ENCODE peak calls at places on chromosomes 6 and 20, in six cellular contexts. N is GM23338, R is GM12878, L is Panc1, M is HCT116, Y is upper lobe of left lung. I is an unnamed sample. For H3K4me1, the result is how much of the 10 kb centered on the place peaks cover.

GRCh38 chr20:30488941-30489601 is 768.4 kb upstream of the DEFB115 start:
- ATAC-seq in N (no peak), R (no peak), L (no peak), M (no peak), Y (no peak), I (no peak)

GRCh38 chr6:82364087-82365010 is 732 bp downstream of the TPBG start:
- ATAC-seq in N (peak), R (peak), L (peak), M (peak), Y (peak), I (peak)

GRCh38 chr6:19024737-19025136 is 637.6 kb downstream of the RNF144B start:
- ATAC-seq in N (peak), R (peak), L (peak), M (peak), Y (peak), I (peak)

GRCh38 chr6:30722280-30723112 is 2.3 kb downstream of the TUBB start:
- ATAC-seq in N (peak), R (peak), L (no peak), M (no peak), Y (peak), I (no peak)

GRCh38 chr6:163729127-163729872 is 314.8 kb downstream of the QKI start:
- ATAC-seq in N (peak), R (peak), L (peak), M (no peak), Y (no peak), I (no peak)

GRCh38 chr20:58645277-58645968 is 5.7 kb upstream of the STX16 start:
- ATAC-seq in N (no peak), R (no peak), L (no peak), M (no peak), Y (no peak), I (peak)

GRCh38 chr6:56388414-56388752 is 141.0 kb upstream of the COL21A1 start:
- ATAC-seq in N (no peak), R (no peak), L (no peak), M (no peak), Y (no peak), I (no peak)

GRCh38 chr6:11021714-11022113 is 22.4 kb downstream of the ELOVL2 start:
- ATAC-seq in N (peak), R (no peak), L (no peak), M (no peak), Y (no peak), I (no peak)

GRCh38 chr6:6842301-6842700 is 253.8 kb downstream of the LY86 start:
- ATAC-seq in N (no peak), R (no peak), L (no peak), M (no peak), Y (no peak), I (no peak)

GRCh38 chr6:134456284-134456683 is 138.4 kb upstream of the SGK1 start:
- ATAC-seq in N (no peak), R (no peak), L (no peak), M (no peak), Y (no peak), I (no peak)

GRCh38 chr6:79215233-79215824 is 19.2 kb downstream of the HMGN3 start:
- ATAC-seq in N (peak), R (no peak), L (no peak), M (no peak), Y (no peak), I (no peak)

GRCh38 chr20:14498809-14499208 is 161.4 kb upstream of the FLRT3 start:
- ATAC-seq in N (peak), R (no peak), L (no peak), M (no peak), Y (peak), I (no peak)

GRCh38 chr6:63299667-63300066 is 20.1 kb downstream of the LGSN start:
- ATAC-seq in N (no peak), R (no peak), L (no peak), M (no peak), Y (no peak), I (no peak)

GRCh38 chr6:156988276-156989158 is 211.3 kb downstream of the ARID1B start:
- ATAC-seq in N (peak), R (peak), L (no peak), M (no peak), Y (no peak), I (no peak)

GRCh38 chr6:52435345-52435744 is 15.2 kb downstream of the EFHC1 start:
- ATAC-seq in N (no peak), R (no peak), L (no peak), M (no peak), Y (no peak), I (no peak)

GRCh38 chr6:3229566-3230274 is 2.3 kb upstream of the TUBB2B start:
- ATAC-seq in N (peak), R (peak), L (peak), M (no peak), Y (no peak), I (no peak)

GRCh38 chr6:100730581-100730980 is 150.5 kb downstream of the ASCC3 start:
- ATAC-seq in N (no peak), R (no peak), L (no peak), M (no peak), Y (no peak), I (no peak)

GRCh38 chr6:161111256-161111655 is 119.7 kb downstream of the MAP3K4 start:
- ATAC-seq in N (no peak), R (no peak), L (no peak), M (no peak), Y (no peak), I (no peak)

GRCh38 chr6:141552463-141552862 is 580.3 kb upstream of the GJE1 start:
- ATAC-seq in N (no peak), R (peak), L (peak), M (peak), Y (peak), I (no peak)

GRCh38 chr6:74166849-74167248 is 470.8 kb downstream of the CD109 start:
- ATAC-seq in N (no peak), R (no peak), L (no peak), M (no peak), Y (no peak), I (no peak)

GRCh38 chr6:150252714-150253444 is 110.0 kb downstream of the PPP1R14C start:
- ATAC-seq in N (no peak), R (peak), L (no peak), M (peak), Y (no peak), I (no peak)

GRCh38 chr6:43493833-43494232 is 16.3 kb downstream of the LRRC73 start:
- ATAC-seq in N (no peak), R (no peak), L (no peak), M (no peak), Y (no peak), I (no peak)

GRCh38 chr6:220736-221475 is 71.4 kb upstream of the DUSP22 start:
- ATAC-seq in N (peak), R (peak), L (no peak), M (no peak), Y (no peak), I (no peak)

GRCh38 chr6:15386756-15387112 is 140.9 kb downstream of the JARID2 start:
- ATAC-seq in N (no peak), R (peak), L (no peak), M (no peak), Y (no peak), I (no peak)

GRCh38 chr20:19786311-19786710 is 28.3 kb downstream of the RIN2 start:
- ATAC-seq in N (peak), R (no peak), L (no peak), M (no peak), Y (no peak), I (peak)

GRCh38 chr6:133741375-133741861 is 147.5 kb upstream of the TCF21 start:
- ATAC-seq in N (peak), R (no peak), L (no peak), M (peak), Y (no peak), I (peak)

GRCh38 chr20:5973971-5974370 is 23.5 kb downstream of the MCM8 start:
- ATAC-seq in N (no peak), R (no peak), L (no peak), M (no peak), Y (peak), I (no peak)

GRCh38 chr6:74269601-74269860 is 573.5 kb downstream of the CD109 start:
- ATAC-seq in N (no peak), R (no peak), L (no peak), M (no peak), Y (no peak), I (no peak)

GRCh38 chr6:154865291-154865690 is 129.8 kb upstream of the TIAM2 start:
- ATAC-seq in N (no peak), R (no peak), L (no peak), M (no peak), Y (no peak), I (no peak)

GRCh38 chr6:1702580-1703051 is 92.9 kb downstream of the FOXC1 start:
- ATAC-seq in N (no peak), R (no peak), L (no peak), M (no peak), Y (no peak), I (no peak)

GRCh38 chr20:23583526-23583925 is 15.2 kb upstream of the CST9L start:
- ATAC-seq in N (no peak), R (no peak), L (no peak), M (no peak), Y (no peak), I (no peak)

GRCh38 chr20:56989516-56989915 is 276.9 kb downstream of the BMP7 start:
- ATAC-seq in N (no peak), R (no peak), L (no peak), M (no peak), Y (no peak), I (no peak)

GRCh38 chr6:107304421-107305025 is 154.8 kb downstream of the PDSS2 start:
- ATAC-seq in N (no peak), R (no peak), L (no peak), M (peak), Y (no peak), I (no peak)

GRCh38 chr6:107310362-107310761 is 149.0 kb downstream of the PDSS2 start:
- ATAC-seq in N (no peak), R (no peak), L (no peak), M (no peak), Y (no peak), I (no peak)

GRCh38 chr6:107308676-107309075 is 150.7 kb downstream of the PDSS2 start:
- ATAC-seq in N (no peak), R (no peak), L (no peak), M (no peak), Y (no peak), I (no peak)

GRCh38 chr6:107305391-107305790 is 154.0 kb downstream of the PDSS2 start:
- ATAC-seq in N (no peak), R (no peak), L (no peak), M (no peak), Y (no peak), I (no peak)
- H3K4me1 ChIP-seq in N (under half), R (under half), L (under half), M (under half), Y (under half), I (under half)

GRCh38 chr20:37380864-37381579 is 35.1 kb downstream of the SRC start:
- ATAC-seq in N (no peak), R (no peak), L (no peak), M (no peak), Y (no peak), I (no peak)

GRCh38 chr20:37381621-37382538 is 35.9 kb downstream of the SRC start:
- ATAC-seq in N (no peak), R (peak), L (no peak), M (no peak), Y (no peak), I (no peak)

GRCh38 chr20:37378785-37379598 is 33.1 kb downstream of the SRC start:
- ATAC-seq in N (peak), R (no peak), L (no peak), M (peak), Y (no peak), I (no peak)

GRCh38 chr20:37378420-37378784 is 32.5 kb downstream of the SRC start:
- ATAC-seq in N (no peak), R (no peak), L (no peak), M (no peak), Y (no peak), I (no peak)

GRCh38 chr20:37379967-37380828 is 34.3 kb downstream of the SRC start:
- ATAC-seq in N (no peak), R (no peak), L (peak), M (no peak), Y (no peak), I (no peak)
- TF ChIP-seq POLR2AphosphoS5 in N (no peak), R (no peak), L (no peak), M (no peak), Y (no peak), I (no peak)

DNA sequence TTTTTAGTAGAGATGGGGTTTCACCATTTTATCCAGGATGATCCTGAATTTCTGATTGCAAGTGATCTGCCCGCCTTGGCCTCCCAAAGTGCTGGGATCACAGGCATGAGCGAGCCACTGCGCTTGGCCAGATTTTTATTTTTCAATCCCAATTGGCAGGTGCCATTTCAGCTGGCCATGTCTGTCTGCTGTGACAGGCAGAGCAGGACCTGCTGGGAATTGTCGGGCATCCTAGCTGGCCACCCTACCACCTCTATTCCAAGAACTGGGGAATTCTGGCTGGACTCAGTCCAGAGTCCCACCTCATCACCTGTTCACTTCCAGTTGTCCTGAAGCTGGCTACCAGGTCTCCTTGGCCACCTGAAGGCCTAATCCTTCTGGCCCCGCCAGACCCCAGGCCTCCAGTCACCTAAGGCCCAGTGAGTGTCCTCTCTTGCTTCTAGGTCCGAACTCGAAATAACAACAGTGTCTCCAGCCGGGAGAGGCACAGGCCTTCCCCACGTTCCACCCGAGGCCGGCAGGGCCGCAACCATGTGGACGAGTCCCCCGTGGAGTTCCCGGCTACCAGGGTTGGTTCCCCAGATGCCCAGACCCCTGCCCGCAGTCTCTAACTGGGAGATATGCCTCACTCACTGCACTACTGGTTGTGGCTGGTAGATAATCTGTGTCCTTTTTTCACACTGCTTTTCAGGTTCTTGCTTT is 24.0 kb downstream of the DNMT3B start:
- ATAC-seq in N (no peak), R (no peak), L (no peak), M (no peak), Y (no peak), I (no peak)
- H3K4me1 ChIP-seq in N (half or more), R (under half), L (under half), M (under half), Y (under half), I (under half)

DNA sequence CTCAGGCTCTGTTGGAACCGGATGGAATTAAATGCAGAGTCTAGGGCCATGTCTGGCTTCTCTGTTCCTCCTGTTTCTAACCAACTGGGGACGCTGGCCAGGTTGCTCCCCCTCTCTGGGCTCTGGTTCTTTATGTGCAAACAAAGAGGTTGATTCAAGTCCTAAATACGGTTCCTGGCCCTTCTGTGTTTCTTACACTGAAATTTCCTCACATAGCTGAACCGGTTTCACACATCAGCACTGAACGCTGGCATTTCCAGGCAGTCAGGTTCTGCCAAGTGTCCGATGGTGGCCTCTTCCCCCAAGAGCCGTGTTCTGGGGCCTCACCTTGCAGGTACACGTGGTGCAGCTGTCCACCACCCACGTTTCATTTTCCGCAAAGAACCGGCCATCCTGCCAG is 13.5 kb downstream of the THBS2 start:
- ATAC-seq in N (no peak), R (no peak), L (no peak), M (no peak), Y (no peak), I (no peak)
- TF ChIP-seq POLR2AphosphoS5 in N (no peak), R (no peak), L (no peak), M (no peak), Y (no peak), I (no peak)

DNA sequence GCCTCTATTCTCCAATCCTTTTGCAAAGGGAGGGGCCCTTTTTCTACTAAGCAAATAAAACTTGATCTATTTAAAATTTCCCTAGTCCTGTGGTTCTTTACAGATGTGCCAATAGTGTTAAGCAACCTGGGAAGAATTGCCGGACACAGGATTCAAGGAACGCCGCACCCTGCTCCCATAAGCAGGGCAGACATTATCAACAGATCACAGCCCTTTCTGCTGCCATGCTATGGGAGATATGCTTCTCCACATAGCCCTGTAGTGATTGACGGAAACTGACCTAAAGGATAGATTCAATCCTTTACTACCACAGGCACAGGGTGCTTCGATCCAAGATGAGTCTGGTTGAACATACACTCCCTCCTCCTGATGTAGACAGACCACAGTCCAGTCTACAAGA is 118.4 kb upstream of the TRAF3IP2 start:
- ATAC-seq in N (no peak), R (peak), L (no peak), M (no peak), Y (no peak), I (peak)
- H3K4me1 ChIP-seq in N (under half), R (under half), L (under half), M (under half), Y (under half), I (under half)

GRCh38 chr20:38065764-38066375 is 32.3 kb downstream of the RPRD1B start:
- ATAC-seq in N (no peak), R (no peak), L (no peak), M (no peak), Y (no peak), I (no peak)
- TF ChIP-seq POLR2AphosphoS5 in N (no peak), R (no peak), L (no peak), M (no peak), Y (no peak), I (no peak)

DNA sequence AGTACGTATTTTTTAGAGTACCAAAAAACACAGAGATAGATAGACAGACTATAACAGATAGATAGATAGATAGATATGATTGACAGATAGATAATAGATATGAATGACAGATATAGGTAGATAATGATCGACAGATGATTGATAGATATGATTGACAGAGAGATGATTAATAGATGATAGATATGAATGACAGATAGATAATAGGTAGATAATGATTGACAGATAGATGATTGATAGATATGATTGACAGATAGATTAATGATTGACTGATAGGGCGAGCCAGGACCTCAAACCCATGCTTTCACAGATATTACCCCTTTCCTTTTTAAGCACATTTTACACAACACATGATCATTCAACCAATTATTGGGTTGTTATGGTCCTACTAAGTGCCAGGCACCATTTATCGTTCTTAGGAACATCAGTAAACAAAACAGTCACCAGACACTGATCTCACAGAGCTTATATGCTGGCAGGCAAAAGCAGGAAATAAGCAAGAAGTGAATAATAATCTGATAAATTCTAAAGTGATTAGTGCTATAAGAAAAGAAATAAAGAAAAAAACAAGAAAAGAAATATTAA is 11.6 kb downstream of the MAFB start:
- ATAC-seq in N (no peak), R (no peak), L (no peak), M (no peak), Y (no peak), I (no peak)
- H3K4me1 ChIP-seq in N (under half), R (under half), L (under half), M (under half), Y (under half), I (under half)

GRCh38 chr6:131776986-131777385 is 30.8 kb upstream of the ENPP1 start:
- ATAC-seq in N (no peak), R (no peak), L (no peak), M (no peak), Y (no peak), I (no peak)
- TF ChIP-seq POLR2AphosphoS5 in N (no peak), R (no peak), L (no peak), M (no peak), Y (no peak), I (no peak)

GRCh38 chr6:127340171-127340570 is 3.2 kb downstream of the ECHDC1 start:
- ATAC-seq in N (no peak), R (no peak), L (no peak), M (no peak), Y (no peak), I (no peak)

GRCh38 chr6:127342296-127342945 is 988 bp downstream of the ECHDC1 start:
- ATAC-seq in N (peak), R (peak), L (peak), M (peak), Y (peak), I (no peak)

GRCh38 chr6:127343753-127344659 is 597 bp upstream of the ECHDC1 start:
- ATAC-seq in N (peak), R (peak), L (peak), M (no peak), Y (no peak), I (no peak)

GRCh38 chr6:127342946-127343752 is at the start of gene ECHDC1:
- ATAC-seq in N (peak), R (peak), L (peak), M (peak), Y (peak), I (peak)

GRCh38 chr6:127341471-127342202 is 1.8 kb downstream of the ECHDC1 start:
- ATAC-seq in N (no peak), R (peak), L (no peak), M (no peak), Y (no peak), I (no peak)
- H3K4me1 ChIP-seq in N (half or more), R (under half), L (under half), M (under half), Y (under half), I (under half)

GRCh38 chr20:3340443-3340842 is 67.0 kb downstream of the DNAAF9 start:
- ATAC-seq in N (no peak), R (no peak), L (no peak), M (no peak), Y (peak), I (peak)
- TF ChIP-seq POLR2AphosphoS5 in N (no peak), R (no peak), L (no peak), M (no peak), Y (no peak), I (no peak)

I was measured in gastroesophageal sphincter.